ENCODE peak calls at places on chromosomes 16 and 17, in seven cellular contexts. R is MM.1S; L is cardiac muscle cell; Y is astrocyte of the spinal cord; S is AG04450; J is neural crest cell; A is CD8-positive, alpha-beta T cell. Z is an unnamed sample.

GRCh38 chr17:57603978-57604377 is 141.1 kb downstream of the CCDC182 start:
- DNase-seq in R (peak; percentile 81), L (no peak), Y (no peak), S (no peak), J (no peak), A (peak; percentile 56), Z (no peak)

GRCh38 chr16:27827765-27828164 is 235.7 kb downstream of the GSG1L start:
- DNase-seq in R (no peak), L (no peak), Y (no peak), S (no peak), J (no peak), A (no peak), Z (no peak)

GRCh38 chr16:23114131-23114904 is 34.9 kb downstream of the USP31 start:
- DNase-seq in R (no peak), L (no peak), Y (no peak), S (no peak), J (no peak), A (no peak), Z (no peak)

GRCh38 chr17:42002792-42003301 is 14.4 kb downstream of the DNAJC7 start:
- DNase-seq in R (no peak), L (no peak), Y (peak; percentile 64), S (no peak), J (no peak), A (no peak), Z (no peak)

GRCh38 chr16:89275837-89276720 is 58.6 kb downstream of the ZNF778 start:
- DNase-seq in R (no peak), L (no peak), Y (no peak), S (no peak), J (no peak), A (no peak), Z (no peak)

GRCh38 chr17:60902399-60902798 is 224.7 kb downstream of the BCAS3 start:
- DNase-seq in R (no peak), L (no peak), Y (no peak), S (no peak), J (no peak), A (no peak), Z (no peak)

GRCh38 chr16:1810536-1810935 is 16.1 kb downstream of the HAGH start:
- DNase-seq in R (no peak), L (no peak), Y (no peak), S (no peak), J (no peak), A (no peak), Z (no peak)

GRCh38 chr16:69187891-69188451 is 1.0 kb downstream of the SNTB2 start:
- DNase-seq in R (peak; percentile 60), L (peak; percentile 44), Y (peak; percentile 55), S (no peak), J (peak; percentile 30), A (peak; percentile 13), Z (peak; percentile 55)

GRCh38 chr17:53462393-53462811 is 360.3 kb upstream of the KIF2B start:
- DNase-seq in R (no peak), L (peak; percentile 67), Y (peak; percentile 36), S (no peak), J (no peak), A (no peak), Z (no peak)

GRCh38 chr17:35257080-35257701 is 14.3 kb downstream of the SLFN5 start:
- DNase-seq in R (no peak), L (peak; percentile 56), Y (peak; percentile 62), S (no peak), J (no peak), A (no peak), Z (no peak)

GRCh38 chr17:2101448-2102257 is 46.8 kb downstream of the HIC1 start:
- DNase-seq in R (no peak), L (no peak), Y (peak; percentile 79), S (no peak), J (no peak), A (peak; percentile 45), Z (no peak)

GRCh38 chr17:34413443-34414076 is 50.5 kb upstream of the CCL1 start:
- DNase-seq in R (no peak), L (peak; percentile 34), Y (no peak), S (no peak), J (no peak), A (no peak), Z (no peak)

GRCh38 chr17:67833134-67833533 is 7.8 kb downstream of the BPTF start:
- DNase-seq in R (no peak), L (no peak), Y (no peak), S (no peak), J (no peak), A (no peak), Z (no peak)

GRCh38 chr17:70808596-70808995 is 639.3 kb downstream of the KCNJ2 start:
- DNase-seq in R (no peak), L (no peak), Y (no peak), S (no peak), J (no peak), A (no peak), Z (peak; percentile 2)

GRCh38 chr16:84795338-84796053 is 24.3 kb upstream of the CRISPLD2 start:
- DNase-seq in R (no peak), L (peak; percentile 97), Y (peak; percentile 83), S (peak; percentile 96), J (no peak), A (no peak), Z (no peak)

GRCh38 chr17:58005728-58006562 is 1.1 kb downstream of the SRSF1 start:
- DNase-seq in R (no peak), L (no peak), Y (no peak), S (no peak), J (no peak), A (no peak), Z (no peak)

GRCh38 chr17:72244494-72244893 is 123.7 kb downstream of the SOX9 start:
- DNase-seq in R (no peak), L (peak; percentile 25), Y (peak; percentile 11), S (no peak), J (no peak), A (no peak), Z (no peak)

GRCh38 chr16:27461483-27462171 is 59.7 kb downstream of the IL21R start:
- DNase-seq in R (no peak), L (no peak), Y (no peak), S (no peak), J (no peak), A (no peak), Z (no peak)

GRCh38 chr17:39339272-39339671 is 62.2 kb downstream of the FBXL20 start:
- DNase-seq in R (no peak), L (peak; percentile 8), Y (no peak), S (no peak), J (no peak), A (no peak), Z (no peak)

GRCh38 chr17:30093463-30094147 is 23.0 kb upstream of the NSRP1 start:
- DNase-seq in R (peak; percentile 56), L (peak; percentile 76), Y (peak; percentile 59), S (no peak), J (peak; percentile 79), A (peak; percentile 14), Z (peak; percentile 74)

GRCh38 chr16:88539652-88540345 is 30.4 kb upstream of the ZC3H18 start:
- DNase-seq in R (no peak), L (no peak), Y (no peak), S (no peak), J (no peak), A (no peak), Z (no peak)

GRCh38 chr17:63675607-63676539 is 24.1 kb downstream of the LIMD2 start:
- DNase-seq in R (no peak), L (peak; percentile 95), Y (peak; percentile 90), S (peak; percentile 48), J (no peak), A (no peak), Z (no peak)

GRCh38 chr17:62800580-62800979 is 7.5 kb downstream of the MARCHF10 start:
- DNase-seq in R (no peak), L (no peak), Y (peak; percentile 59), S (no peak), J (no peak), A (no peak), Z (no peak)

GRCh38 chr16:52077656-52078055 is 469.3 kb downstream of the TOX3 start:
- DNase-seq in R (no peak), L (no peak), Y (no peak), S (no peak), J (no peak), A (no peak), Z (no peak)

GRCh38 chr17:57481901-57482300 is 225.6 kb downstream of the MSI2 start:
- DNase-seq in R (no peak), L (peak; percentile 99), Y (peak; percentile 98), S (peak; percentile 96), J (no peak), A (no peak), Z (no peak)

GRCh38 chr17:4389079-4389478 is 22.6 kb upstream of the UBE2G1 start:
- DNase-seq in R (no peak), L (no peak), Y (no peak), S (no peak), J (no peak), A (no peak), Z (no peak)

GRCh38 chr16:26137956-26138355 is 446.2 kb downstream of the HS3ST4 start:
- DNase-seq in R (no peak), L (no peak), Y (no peak), S (no peak), J (no peak), A (no peak), Z (no peak)
- TF ChIP-seq CTCF in R (no peak), L (no peak), Y (no peak), S (no peak), J (no peak), A (no peak), Z (no peak)

GRCh38 chr17:7146115-7146514 is 31.5 kb upstream of the ASGR2 start:
- DNase-seq in R (no peak), L (no peak), Y (no peak), S (no peak), J (no peak), A (no peak), Z (no peak)

GRCh38 chr17:7141824-7142223 is 27.2 kb upstream of the ASGR2 start:
- DNase-seq in R (no peak), L (no peak), Y (no peak), S (no peak), J (no peak), A (no peak), Z (no peak)

GRCh38 chr17:7144203-7144602 is 29.6 kb upstream of the ASGR2 start:
- DNase-seq in R (no peak), L (no peak), Y (no peak), S (no peak), J (no peak), A (no peak), Z (no peak)

GRCh38 chr17:7147772-7148171 is 31.4 kb downstream of the ASGR1 start:
- DNase-seq in R (no peak), L (no peak), Y (no peak), S (no peak), J (no peak), A (no peak), Z (no peak)
- TF ChIP-seq CTCF in R (no peak), L (no peak), Y (no peak), S (no peak), J (no peak), A (no peak), Z (no peak)

DNA sequence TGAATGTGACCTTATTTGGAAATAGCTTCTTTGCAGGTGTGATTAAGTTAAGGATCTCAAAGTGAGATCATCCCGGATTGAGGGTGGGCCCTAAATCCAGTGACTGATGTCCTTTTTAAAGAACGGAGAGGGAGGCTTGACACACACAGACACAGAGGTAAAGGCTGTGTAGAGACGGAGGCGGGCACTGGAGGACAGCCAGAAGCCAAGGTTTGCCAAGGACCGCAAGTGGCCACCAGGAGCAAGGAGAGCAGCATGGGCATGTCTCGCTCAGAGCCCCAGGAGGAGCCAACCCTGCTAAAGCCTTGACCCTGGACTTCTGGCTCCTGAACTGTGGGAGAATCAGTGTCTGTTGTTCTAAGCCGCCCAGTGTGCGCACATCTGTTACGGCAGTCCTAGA is 15.4 kb downstream of the CNGB1 start:
- DNase-seq in R (no peak), L (no peak), Y (no peak), S (no peak), J (no peak), A (no peak), Z (no peak)
- TF ChIP-seq CTCF in R (no peak), L (no peak), Y (no peak), S (no peak), J (no peak), A (no peak), Z (no peak)

GRCh38 chr17:82384730-82385429 is 13.3 kb downstream of the UTS2R start:
- DNase-seq in R (peak; percentile 27), L (no peak), Y (no peak), S (no peak), J (no peak), A (no peak), Z (no peak)
- TF ChIP-seq CTCF in R (peak; percentile 23), L (no peak), Y (no peak), S (no peak), J (no peak), A (no peak), Z (no peak)

Z was measured in GM13977.